ENCODE peak calls at places on chromosome 3, in five cellular contexts. N, T, X, A and R are unnamed samples.

GRCh38 chr3:96266395-96267187 is 547.8 kb upstream of the EPHA6 start:
- DNase-seq in N (no peak), T (no peak), X (no peak), A (no peak), R (peak; percentile 59)

GRCh38 chr3:181417748-181418147 is 294.0 kb upstream of the SOX2 start:
- DNase-seq in N (no peak), T (no peak), X (peak; percentile 6), A (peak; percentile 43), R (peak; percentile 74)

GRCh38 chr3:191412764-191413163 is 48.2 kb upstream of the PYDC2 start:
- DNase-seq in N (no peak), T (no peak), X (peak; percentile 90), A (peak; percentile 6), R (peak; percentile 80)

GRCh38 chr3:10333359-10333670 is 12.4 kb upstream of the SEC13 start:
- DNase-seq in N (no peak), T (no peak), X (no peak), A (no peak), R (no peak)

GRCh38 chr3:49855662-49856061 is 702 bp downstream of the TRAIP start:
- DNase-seq in N (no peak), T (no peak), X (no peak), A (no peak), R (no peak)

GRCh38 chr3:12756635-12757034 is 2.4 kb downstream of the TMEM40 start:
- DNase-seq in N (no peak), T (no peak), X (no peak), A (no peak), R (no peak)

GRCh38 chr3:65914740-65915366 is 123.9 kb downstream of the MAGI1 start:
- DNase-seq in N (no peak), T (no peak), X (peak; percentile 37), A (no peak), R (no peak)

GRCh38 chr3:158918008-158918407 is 116.2 kb downstream of the MFSD1 start:
- DNase-seq in N (no peak), T (no peak), X (peak; percentile 93), A (peak; percentile 79), R (peak; percentile 61)

GRCh38 chr3:2697589-2697988 is 412.6 kb downstream of the IL5RA start:
- DNase-seq in N (no peak), T (no peak), X (no peak), A (no peak), R (no peak)

DNA sequence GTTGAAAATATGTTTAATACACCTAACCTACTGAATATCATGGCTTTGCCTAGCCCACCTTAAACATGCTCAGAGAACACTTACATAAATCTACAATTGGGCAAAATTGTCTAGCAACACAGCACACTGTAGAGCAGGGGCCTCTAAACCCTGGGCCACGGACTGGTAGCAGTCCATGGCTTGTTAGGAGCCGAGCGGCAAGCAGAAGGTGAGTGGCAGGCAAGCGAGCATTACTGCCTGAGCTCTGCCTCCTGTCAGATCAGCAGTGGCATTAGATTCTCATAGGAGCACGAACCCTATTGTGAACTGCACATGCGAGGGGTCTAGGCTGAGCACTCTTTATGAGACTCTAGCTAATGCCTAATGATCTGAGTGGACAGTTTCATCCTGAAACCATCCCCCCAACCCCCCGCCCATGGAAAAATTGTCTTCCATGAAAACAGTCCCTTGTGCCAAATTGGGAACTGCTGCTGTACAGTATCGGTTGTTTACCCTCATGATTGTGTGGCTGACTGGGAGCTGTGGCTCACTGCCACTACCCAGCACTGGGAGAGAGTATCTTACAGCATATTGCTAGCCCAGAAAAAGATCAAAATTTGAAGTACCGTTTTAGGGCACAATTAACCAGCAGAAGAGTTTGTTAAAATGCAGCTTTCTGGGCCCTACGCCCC is 26.1 kb downstream of the CMSS1 start:
- DNase-seq in N (no peak), T (no peak), X (peak; percentile 45), A (no peak), R (no peak)
- H3K27ac ChIP-seq in N (no peak overlapping the region), T (peak overlapping the region; percentile 82), X (peak overlapping the region; percentile 81), A (no peak overlapping the region), R (no peak overlapping the region)

GRCh38 chr3:172735014-172735413 is 15.5 kb upstream of the ECT2 start:
- DNase-seq in N (no peak), T (no peak), X (no peak), A (no peak), R (no peak)
- H3K27ac ChIP-seq in N (no peak overlapping the region), T (no peak overlapping the region), X (no peak overlapping the region), A (no peak overlapping the region), R (no peak overlapping the region)

DNA sequence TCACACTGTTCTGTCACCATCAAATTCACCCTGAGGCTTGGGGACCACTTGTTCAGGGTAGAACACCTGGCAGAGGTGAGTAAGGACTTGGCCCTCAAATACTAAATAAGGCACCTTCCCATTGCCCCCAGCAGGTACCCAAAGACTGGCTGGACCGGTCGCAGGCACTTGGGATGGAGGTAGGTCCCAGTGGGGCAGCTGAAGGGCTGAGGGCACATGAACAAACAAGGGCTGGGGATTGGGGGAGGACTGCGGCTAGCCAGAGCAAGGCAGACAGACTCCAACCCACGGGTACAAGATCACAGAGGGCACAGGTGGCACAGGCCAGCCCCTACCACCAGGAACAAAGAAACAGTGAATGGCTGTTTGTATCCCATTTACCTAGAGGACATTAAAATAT is 1.9 kb downstream of the MRPS25 start:
- DNase-seq in N (no peak), T (no peak), X (no peak), A (no peak), R (no peak)
- H3K27ac ChIP-seq in N (no peak overlapping the region), T (no peak overlapping the region), X (no peak overlapping the region), A (no peak overlapping the region), R (no peak overlapping the region)

GRCh38 chr3:195847061-195847950 is 35.6 kb upstream of the MUC4 start:
- DNase-seq in N (no peak), T (no peak), X (peak; percentile 46), A (no peak), R (no peak)

GRCh38 chr3:195849322-195850074 is 37.8 kb upstream of the MUC4 start:
- DNase-seq in N (no peak), T (no peak), X (no peak), A (no peak), R (no peak)

GRCh38 chr3:195853036-195853435 is 41.3 kb upstream of the MUC4 start:
- DNase-seq in N (no peak), T (no peak), X (no peak), A (no peak), R (no peak)

GRCh38 chr3:195853930-195854478 is 42.3 kb upstream of the MUC4 start:
- DNase-seq in N (no peak), T (no peak), X (no peak), A (no peak), R (no peak)

DNA sequence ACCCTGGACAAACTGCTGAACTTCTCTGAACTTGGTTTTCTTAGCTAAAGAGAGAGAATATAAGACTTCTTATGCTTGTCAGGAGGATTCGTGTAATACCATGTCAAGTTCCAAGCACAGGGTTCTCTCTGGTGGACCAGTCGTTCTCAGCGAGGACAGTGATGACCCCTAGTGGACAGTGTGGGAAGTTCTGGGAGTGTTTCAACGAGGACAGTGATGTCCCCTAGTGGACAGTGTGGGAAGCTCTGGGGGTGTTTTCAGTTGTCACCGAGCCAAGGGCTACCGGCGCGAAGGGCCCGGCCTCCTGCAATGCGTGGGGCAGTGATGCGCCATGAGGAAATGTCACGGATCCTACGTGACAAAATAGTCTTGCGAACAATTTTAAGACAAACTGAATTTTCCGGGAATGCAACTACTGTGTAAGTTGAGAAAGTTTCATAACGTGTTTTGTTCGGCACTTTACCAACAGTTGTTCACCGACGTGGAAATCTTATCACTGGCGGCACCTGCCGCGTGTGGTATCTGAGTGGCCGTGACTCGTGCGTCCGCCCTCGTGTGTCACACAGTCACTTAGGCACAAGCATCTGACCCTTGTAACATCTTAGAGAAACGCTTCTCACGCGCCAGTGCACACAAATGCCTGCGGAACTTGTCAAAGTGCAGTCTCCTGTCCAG is 39.3 kb upstream of the MUC4 start:
- DNase-seq in N (peak; percentile 81), T (peak; percentile 94), X (peak; percentile 87), A (peak; percentile 93), R (peak; percentile 76)
- H3K27ac ChIP-seq in N (no peak overlapping the region), T (no peak overlapping the region), X (no peak overlapping the region), A (no peak overlapping the region), R (no peak overlapping the region)

GRCh38 chr3:43319794-43320193 is 33.5 kb downstream of the SNRK start:
- DNase-seq in N (no peak), T (no peak), X (no peak), A (no peak), R (no peak)

GRCh38 chr3:43320288-43320687 is 33.9 kb downstream of the SNRK start:
- DNase-seq in N (no peak), T (no peak), X (no peak), A (no peak), R (no peak)

GRCh38 chr3:43316783-43317460 is 30.6 kb downstream of the SNRK start:
- DNase-seq in N (no peak), T (no peak), X (no peak), A (peak; percentile 18), R (peak; percentile 57)

GRCh38 chr3:43319364-43319763 is 33.0 kb downstream of the SNRK start:
- DNase-seq in N (no peak), T (no peak), X (no peak), A (no peak), R (no peak)

GRCh38 chr3:43317461-43318316 is 31.3 kb downstream of the SNRK start:
- DNase-seq in N (no peak), T (no peak), X (no peak), A (no peak), R (no peak)
- H3K27ac ChIP-seq in N (no peak overlapping the region), T (peak overlapping the region; percentile 35), X (no peak overlapping the region), A (peak overlapping the region; percentile 83), R (no peak overlapping the region)

GRCh38 chr3:107143206-107143605 is 234.0 kb upstream of the CCDC54 start:
- DNase-seq in N (no peak), T (no peak), X (no peak), A (no peak), R (no peak)
- H3K27ac ChIP-seq in N (no peak overlapping the region), T (no peak overlapping the region), X (no peak overlapping the region), A (peak overlapping the region; percentile 95), R (no peak overlapping the region)

GRCh38 chr3:172213765-172214358 is 174.5 kb downstream of the FNDC3B start:
- DNase-seq in N (no peak), T (no peak), X (no peak), A (no peak), R (no peak)

GRCh38 chr3:172216267-172216666 is 176.9 kb downstream of the FNDC3B start:
- DNase-seq in N (no peak), T (no peak), X (no peak), A (no peak), R (no peak)

GRCh38 chr3:172210355-172210754 is 171.0 kb downstream of the FNDC3B start:
- DNase-seq in N (no peak), T (no peak), X (peak; percentile 47), A (no peak), R (no peak)

GRCh38 chr3:172211123-172211522 is 171.7 kb downstream of the FNDC3B start:
- DNase-seq in N (no peak), T (no peak), X (no peak), A (no peak), R (no peak)

DNA sequence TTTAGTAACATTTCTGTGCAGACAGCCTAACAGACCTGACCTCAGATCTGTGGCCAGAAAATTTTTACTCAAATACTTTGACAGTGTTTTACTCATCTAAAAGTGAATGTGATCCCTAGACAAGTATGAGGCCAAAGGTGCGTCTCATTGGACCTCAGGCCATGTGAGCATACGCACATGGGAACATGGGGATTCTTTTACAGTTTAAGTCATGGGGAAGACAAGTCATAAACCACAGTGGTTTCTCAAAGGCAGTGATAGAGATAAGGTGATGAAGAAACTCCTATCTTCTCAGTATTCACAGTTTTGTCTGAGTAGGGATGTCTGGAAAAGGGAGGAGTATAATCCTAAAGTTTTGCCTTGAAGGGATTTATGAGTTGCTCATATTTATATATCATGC is 173.8 kb downstream of the FNDC3B start:
- DNase-seq in N (no peak), T (no peak), X (peak; percentile 42), A (no peak), R (peak; percentile 90)
- H3K27ac ChIP-seq in N (no peak overlapping the region), T (no peak overlapping the region), X (peak overlapping the region; percentile 47), A (no peak overlapping the region), R (peak overlapping the region; percentile 21)